ENCODE peak calls at places on chromosomes 12 and 14, in five cellular contexts. One of them, this sample, is unnamed.

GRCh38 chr12:124293286-124294003 is 1.4 kb upstream of the RFLNA start:
- DNase-seq in H9: no peak
- DNase-seq in IMR-90: no peak
- DNase-seq in mesenchymal stem cell: no peak
- DNase-seq in neuronal stem cell: no peak
- DNase-seq in this sample: no peak

GRCh38 chr12:125454786-125455450 is 389.7 kb downstream of the AACS start:
- DNase-seq in H9: no peak
- DNase-seq in neuronal stem cell: peak
- DNase-seq in IMR-90: no peak
- DNase-seq in mesenchymal stem cell: no peak
- DNase-seq in this sample: no peak

GRCh38 chr14:93133476-93133875 is 17.8 kb upstream of the ITPK1 start:
- DNase-seq in mesenchymal stem cell: no peak
- DNase-seq in neuronal stem cell: no peak
- DNase-seq in H9: no peak
- DNase-seq in IMR-90: peak
- DNase-seq in this sample: no peak

GRCh38 chr12:131134523-131135310 is 181.0 kb downstream of the ADGRD1 start:
- DNase-seq in H9: peak
- DNase-seq in IMR-90: no peak
- DNase-seq in mesenchymal stem cell: no peak
- DNase-seq in neuronal stem cell: no peak
- DNase-seq in this sample: no peak

GRCh38 chr12:109027767-109028166 is 6.9 kb upstream of the SVOP start:
- DNase-seq in IMR-90: peak
- DNase-seq in neuronal stem cell: no peak
- DNase-seq in H9: no peak
- DNase-seq in mesenchymal stem cell: peak
- DNase-seq in this sample: no peak

GRCh38 chr14:104757238-104757585 is 4.3 kb downstream of the SIVA1 start:
- DNase-seq in H9: no peak
- DNase-seq in mesenchymal stem cell: no peak
- DNase-seq in IMR-90: no peak
- DNase-seq in neuronal stem cell: no peak
- DNase-seq in this sample: no peak

GRCh38 chr12:130508847-130509246 is 171.2 kb downstream of the PIWIL1 start:
- DNase-seq in H9: no peak
- DNase-seq in neuronal stem cell: no peak
- DNase-seq in IMR-90: no peak
- DNase-seq in mesenchymal stem cell: no peak
- DNase-seq in this sample: no peak

GRCh38 chr12:52175411-52176350 is 16.1 kb downstream of the KRT80 start:
- DNase-seq in IMR-90: no peak
- DNase-seq in H9: peak
- DNase-seq in mesenchymal stem cell: peak
- DNase-seq in neuronal stem cell: no peak
- DNase-seq in this sample: no peak

GRCh38 chr14:52071675-52072074 is 2.8 kb upstream of the NID2 start:
- DNase-seq in mesenchymal stem cell: no peak
- DNase-seq in H9: no peak
- DNase-seq in IMR-90: peak
- DNase-seq in neuronal stem cell: no peak
- DNase-seq in this sample: no peak

GRCh38 chr12:112408621-112409020 is 784 bp downstream of the RPL6 start:
- DNase-seq in neuronal stem cell: no peak
- DNase-seq in IMR-90: no peak
- DNase-seq in H9: no peak
- DNase-seq in mesenchymal stem cell: peak
- DNase-seq in this sample: no peak

GRCh38 chr14:88023658-88024187 is 18.8 kb downstream of the GPR65 start:
- DNase-seq in neuronal stem cell: no peak
- DNase-seq in H9: no peak
- DNase-seq in IMR-90: no peak
- DNase-seq in mesenchymal stem cell: no peak
- DNase-seq in this sample: no peak

GRCh38 chr12:26402648-26403047 is 207.3 kb downstream of the SSPN start:
- DNase-seq in neuronal stem cell: no peak
- DNase-seq in IMR-90: no peak
- DNase-seq in H9: peak
- DNase-seq in mesenchymal stem cell: peak
- DNase-seq in this sample: peak

GRCh38 chr12:47832263-47832933 is 12.7 kb upstream of the HDAC7 start:
- DNase-seq in H9: no peak
- DNase-seq in IMR-90: no peak
- DNase-seq in neuronal stem cell: no peak
- DNase-seq in mesenchymal stem cell: no peak
- DNase-seq in this sample: no peak

GRCh38 chr14:68527329-68527851 is 265.5 kb downstream of the ZFP36L1 start:
- DNase-seq in mesenchymal stem cell: peak
- DNase-seq in neuronal stem cell: no peak
- DNase-seq in H9: no peak
- DNase-seq in IMR-90: no peak
- DNase-seq in this sample: no peak

GRCh38 chr12:56188116-56188785 is 1.0 kb downstream of the SMARCC2 start:
- DNase-seq in neuronal stem cell: peak
- DNase-seq in H9: no peak
- DNase-seq in mesenchymal stem cell: no peak
- DNase-seq in IMR-90: no peak
- DNase-seq in this sample: no peak

GRCh38 chr14:50666772-50667490 is 1.2 kb downstream of the SAV1 start:
- DNase-seq in IMR-90: peak
- DNase-seq in neuronal stem cell: peak
- DNase-seq in mesenchymal stem cell: peak
- DNase-seq in H9: peak
- DNase-seq in this sample: no peak

GRCh38 chr12:110248096-110248447 is 33.0 kb upstream of the ATP2A2 start:
- DNase-seq in neuronal stem cell: no peak
- DNase-seq in H9: no peak
- DNase-seq in IMR-90: no peak
- DNase-seq in mesenchymal stem cell: no peak
- DNase-seq in this sample: no peak

GRCh38 chr12:110245278-110245868 is 35.7 kb upstream of the ATP2A2 start:
- DNase-seq in mesenchymal stem cell: no peak
- DNase-seq in neuronal stem cell: no peak
- DNase-seq in H9: peak
- DNase-seq in IMR-90: no peak
- DNase-seq in this sample: no peak

GRCh38 chr12:110246690-110247339 is 34.2 kb upstream of the ATP2A2 start:
- DNase-seq in H9: no peak
- DNase-seq in neuronal stem cell: no peak
- DNase-seq in IMR-90: no peak
- DNase-seq in mesenchymal stem cell: no peak
- DNase-seq in this sample: no peak

GRCh38 chr12:110249105-110249504 is 31.9 kb upstream of the ATP2A2 start:
- DNase-seq in H9: peak
- DNase-seq in mesenchymal stem cell: peak
- DNase-seq in IMR-90: peak
- DNase-seq in neuronal stem cell: no peak
- DNase-seq in this sample: no peak

GRCh38 chr12:110247340-110248095 is 33.5 kb upstream of the ATP2A2 start:
- DNase-seq in mesenchymal stem cell: peak
- DNase-seq in IMR-90: no peak
- DNase-seq in H9: no peak
- DNase-seq in neuronal stem cell: no peak
- DNase-seq in this sample: no peak
- H3K14ac ChIP-seq in mesenchymal stem cell: no peak
- H3K14ac ChIP-seq in IMR-90: peak
- H3K14ac ChIP-seq in H9: no peak
- H3K14ac ChIP-seq in neuronal stem cell: no peak
- H3K14ac ChIP-seq in this sample: no peak

GRCh38 chr12:67595365-67595764 is 53.2 kb upstream of the DYRK2 start:
- DNase-seq in IMR-90: no peak
- DNase-seq in H9: no peak
- DNase-seq in neuronal stem cell: no peak
- DNase-seq in mesenchymal stem cell: no peak
- DNase-seq in this sample: no peak

GRCh38 chr12:67592228-67593011 is 56.1 kb upstream of the DYRK2 start:
- DNase-seq in H9: no peak
- DNase-seq in mesenchymal stem cell: peak
- DNase-seq in neuronal stem cell: no peak
- DNase-seq in IMR-90: peak
- DNase-seq in this sample: no peak

GRCh38 chr12:67593041-67593870 is 55.3 kb upstream of the DYRK2 start:
- DNase-seq in mesenchymal stem cell: peak
- DNase-seq in IMR-90: peak
- DNase-seq in neuronal stem cell: no peak
- DNase-seq in H9: no peak
- DNase-seq in this sample: no peak

GRCh38 chr12:67594888-67595287 is 53.7 kb upstream of the DYRK2 start:
- DNase-seq in mesenchymal stem cell: no peak
- DNase-seq in neuronal stem cell: no peak
- DNase-seq in H9: no peak
- DNase-seq in IMR-90: no peak
- DNase-seq in this sample: no peak

DNA sequence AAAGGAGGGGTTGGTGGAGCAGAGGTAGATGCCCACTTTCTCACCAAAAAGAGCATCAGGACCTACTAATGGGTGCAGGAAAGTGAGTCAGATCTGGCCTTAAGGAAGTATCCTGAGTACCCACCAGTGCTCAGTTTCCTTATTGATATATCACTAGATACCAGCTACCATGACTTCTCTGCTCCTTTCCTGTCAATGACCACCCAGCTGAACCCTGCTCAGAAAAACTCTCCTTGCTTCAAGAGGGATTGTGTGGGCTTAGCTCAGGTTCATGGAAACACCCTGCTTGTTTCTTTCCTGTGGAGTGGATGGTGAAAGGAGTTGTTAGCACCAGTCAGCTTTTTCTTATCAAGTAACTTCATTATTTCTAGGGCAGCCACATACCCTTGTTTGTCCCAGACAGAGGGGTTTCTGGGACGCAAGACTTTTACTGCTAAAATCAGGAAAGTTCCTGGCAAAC is 54.6 kb upstream of the DYRK2 start:
- DNase-seq in neuronal stem cell: no peak
- DNase-seq in mesenchymal stem cell: no peak
- DNase-seq in IMR-90: no peak
- DNase-seq in H9: no peak
- DNase-seq in this sample: no peak
- H3K14ac ChIP-seq in neuronal stem cell: no peak
- H3K14ac ChIP-seq in mesenchymal stem cell: no peak
- H3K14ac ChIP-seq in IMR-90: no peak
- H3K14ac ChIP-seq in H9: no peak
- H3K14ac ChIP-seq in this sample: no peak

DNA sequence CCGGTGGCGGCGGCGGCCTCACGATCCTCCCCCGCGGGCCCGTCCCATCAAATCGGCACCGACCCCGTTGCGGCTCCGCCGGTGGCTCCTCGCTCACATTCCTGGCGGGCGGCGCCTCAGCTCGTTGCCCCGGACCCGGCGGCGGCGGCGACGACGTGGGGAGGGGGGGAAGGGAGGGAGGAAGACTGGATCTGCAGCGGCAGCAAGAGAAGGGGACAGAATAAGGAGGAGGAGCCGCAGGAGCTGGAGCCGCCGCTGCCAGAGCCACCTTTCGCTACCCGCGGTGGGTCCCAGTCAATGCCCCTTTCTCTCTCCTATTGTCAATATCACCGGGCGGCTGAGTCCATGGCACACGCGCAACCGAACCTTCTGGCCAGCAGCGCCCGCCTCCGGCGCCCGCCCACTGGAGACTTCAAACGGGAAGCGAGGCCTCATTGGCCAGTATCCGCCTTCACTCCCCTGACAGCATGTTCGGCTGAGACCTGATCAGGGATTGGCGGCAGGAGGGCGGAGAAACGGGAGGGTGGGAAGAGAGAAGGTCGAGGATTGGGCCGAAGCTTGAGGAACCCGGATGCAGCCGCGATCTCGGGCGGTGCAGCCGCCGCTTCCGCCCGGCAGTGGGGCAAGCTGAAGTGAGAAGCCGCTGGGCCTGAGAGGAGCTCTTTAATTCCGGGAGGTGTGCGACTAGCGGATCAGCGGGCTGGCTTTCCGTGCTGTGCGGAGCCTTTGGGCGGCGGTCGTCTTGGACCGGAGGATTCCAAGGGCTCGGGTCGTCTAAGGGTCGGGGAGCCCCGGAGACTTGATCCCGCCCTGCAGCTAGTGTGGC is at the start of gene PPP2R5E:
- DNase-seq in H9: peak
- DNase-seq in IMR-90: peak
- DNase-seq in mesenchymal stem cell: peak
- DNase-seq in neuronal stem cell: peak
- DNase-seq in this sample: peak
- H3K14ac ChIP-seq in H9: peak
- H3K14ac ChIP-seq in IMR-90: peak
- H3K14ac ChIP-seq in mesenchymal stem cell: no peak
- H3K14ac ChIP-seq in neuronal stem cell: peak
- H3K14ac ChIP-seq in this sample: no peak

GRCh38 chr14:23009939-23010718 is at the start of gene C14orf93:
- DNase-seq in H9: peak
- DNase-seq in IMR-90: peak
- DNase-seq in neuronal stem cell: peak
- DNase-seq in mesenchymal stem cell: peak
- DNase-seq in this sample: no peak
- H3K14ac ChIP-seq in H9: no peak
- H3K14ac ChIP-seq in IMR-90: peak
- H3K14ac ChIP-seq in neuronal stem cell: no peak
- H3K14ac ChIP-seq in mesenchymal stem cell: no peak
- H3K14ac ChIP-seq in this sample: no peak

DNA sequence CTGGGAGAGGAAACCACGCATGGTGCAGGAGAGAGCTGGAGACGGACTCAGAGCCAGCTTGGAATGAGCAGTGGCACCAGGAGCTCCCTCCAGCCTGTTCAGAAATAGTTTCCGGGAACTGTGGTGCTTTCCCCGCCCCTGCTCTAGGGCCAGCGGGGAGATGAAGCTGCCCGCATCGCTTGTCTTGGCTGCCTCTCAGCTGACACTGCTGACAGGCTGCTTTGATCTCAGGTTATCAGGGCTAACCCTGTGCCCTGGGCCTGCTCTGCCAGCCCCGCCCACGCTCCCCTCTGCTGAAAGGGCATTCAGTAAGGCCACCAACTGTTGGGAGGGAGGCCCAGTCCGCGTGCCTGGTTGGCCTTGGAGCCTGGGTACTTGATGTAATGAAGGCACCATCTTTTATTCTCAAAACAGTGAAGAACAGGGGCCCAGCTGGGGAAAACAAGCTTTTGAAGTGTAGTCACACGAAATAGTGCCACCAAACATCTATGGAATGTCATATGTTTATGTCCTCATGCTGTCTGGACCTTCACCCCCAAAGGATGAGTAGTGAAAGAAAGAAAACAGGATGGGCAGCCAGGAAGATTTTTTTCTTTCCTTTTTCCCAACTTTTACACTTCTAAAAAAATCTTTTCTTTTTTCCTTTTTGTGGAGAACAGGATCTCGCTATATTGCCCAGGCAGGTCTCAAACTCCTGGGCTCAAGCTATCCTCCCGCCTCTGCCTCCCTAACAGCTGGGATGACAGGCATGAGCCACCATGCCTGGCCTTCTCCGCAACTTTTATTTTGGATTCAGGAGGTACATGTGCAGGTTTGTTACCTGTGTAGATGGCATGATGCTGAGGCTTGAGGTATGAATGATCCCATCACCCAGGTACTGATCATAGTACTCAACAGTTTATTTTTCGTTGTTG is 115.9 kb upstream of the TBX3 start:
- DNase-seq in IMR-90: peak
- DNase-seq in mesenchymal stem cell: peak
- DNase-seq in neuronal stem cell: peak
- DNase-seq in H9: peak
- DNase-seq in this sample: no peak
- H3K14ac ChIP-seq in IMR-90: peak
- H3K14ac ChIP-seq in mesenchymal stem cell: no peak
- H3K14ac ChIP-seq in neuronal stem cell: no peak
- H3K14ac ChIP-seq in H9: no peak
- H3K14ac ChIP-seq in this sample: no peak

GRCh38 chr14:40601063-40601462 is 1005.6 kb upstream of the LRFN5 start:
- DNase-seq in IMR-90: no peak
- DNase-seq in H9: no peak
- DNase-seq in neuronal stem cell: no peak
- DNase-seq in mesenchymal stem cell: no peak
- DNase-seq in this sample: no peak
- H3K14ac ChIP-seq in IMR-90: no peak
- H3K14ac ChIP-seq in H9: no peak
- H3K14ac ChIP-seq in neuronal stem cell: no peak
- H3K14ac ChIP-seq in mesenchymal stem cell: no peak
- H3K14ac ChIP-seq in this sample: no peak

This sample was measured in H1.